ENCODE peak calls at places on chromosomes 13 and 19, in nine cellular contexts. One of them, this sample, is unnamed.

GRCh38 chr19:41421973-41422372 is 5.2 kb downstream of the B3GNT8 start:
- DNase-seq in amygdala: no peak
- DNase-seq in dorsolateral prefrontal cortex: no peak
- DNase-seq in neural crest cell: no peak
- DNase-seq in amniotic stem cell: no peak
- DNase-seq in fibroblast of gingiva: no peak
- DNase-seq in cardiac fibroblast: no peak
- DNase-seq in GM23338: no peak
- DNase-seq in smooth muscle cell of the brain vasculature: no peak
- DNase-seq in this sample: no peak

GRCh38 chr13:111323950-111324651 is 3.7 kb downstream of the TEX29 start:
- DNase-seq in amygdala: no peak
- DNase-seq in dorsolateral prefrontal cortex: no peak
- DNase-seq in neural crest cell: no peak
- DNase-seq in amniotic stem cell: no peak
- DNase-seq in fibroblast of gingiva: no peak
- DNase-seq in cardiac fibroblast: no peak
- DNase-seq in GM23338: no peak
- DNase-seq in smooth muscle cell of the brain vasculature: no peak
- DNase-seq in this sample: no peak

GRCh38 chr19:16073988-16074387 is 2.3 kb upstream of the TPM4 start:
- DNase-seq in amygdala: no peak
- DNase-seq in dorsolateral prefrontal cortex: no peak
- DNase-seq in neural crest cell: no peak
- DNase-seq in amniotic stem cell: no peak
- DNase-seq in fibroblast of gingiva: no peak
- DNase-seq in cardiac fibroblast: no peak
- DNase-seq in GM23338: no peak
- DNase-seq in smooth muscle cell of the brain vasculature: no peak
- DNase-seq in this sample: no peak

GRCh38 chr13:109628251-109628699 is 158.1 kb downstream of the IRS2 start:
- DNase-seq in amygdala: no peak
- DNase-seq in dorsolateral prefrontal cortex: no peak
- DNase-seq in neural crest cell: no peak
- DNase-seq in amniotic stem cell: no peak
- DNase-seq in fibroblast of gingiva: peak
- DNase-seq in cardiac fibroblast: peak
- DNase-seq in GM23338: no peak
- DNase-seq in smooth muscle cell of the brain vasculature: no peak
- DNase-seq in this sample: no peak

GRCh38 chr19:40689339-40690049 is 957 bp downstream of the NUMBL start:
- DNase-seq in amygdala: no peak
- DNase-seq in dorsolateral prefrontal cortex: no peak
- DNase-seq in neural crest cell: no peak
- DNase-seq in amniotic stem cell: no peak
- DNase-seq in fibroblast of gingiva: no peak
- DNase-seq in cardiac fibroblast: no peak
- DNase-seq in GM23338: peak
- DNase-seq in smooth muscle cell of the brain vasculature: no peak
- DNase-seq in this sample: no peak

GRCh38 chr13:101706651-101707050 is 254.2 kb downstream of the ITGBL1 start:
- DNase-seq in amygdala: no peak
- DNase-seq in dorsolateral prefrontal cortex: peak
- DNase-seq in neural crest cell: no peak
- DNase-seq in amniotic stem cell: peak
- DNase-seq in fibroblast of gingiva: peak
- DNase-seq in cardiac fibroblast: peak
- DNase-seq in GM23338: no peak
- DNase-seq in smooth muscle cell of the brain vasculature: peak
- DNase-seq in this sample: no peak

GRCh38 chr13:90315061-90315460 is 1032.4 kb upstream of the MIR17HG start:
- DNase-seq in amygdala: no peak
- DNase-seq in dorsolateral prefrontal cortex: no peak
- DNase-seq in neural crest cell: peak
- DNase-seq in amniotic stem cell: no peak
- DNase-seq in fibroblast of gingiva: no peak
- DNase-seq in cardiac fibroblast: no peak
- DNase-seq in GM23338: peak
- DNase-seq in smooth muscle cell of the brain vasculature: no peak
- DNase-seq in this sample: no peak

GRCh38 chr13:51426982-51427381 is 25.9 kb downstream of the INTS6 start:
- DNase-seq in amygdala: no peak
- DNase-seq in dorsolateral prefrontal cortex: no peak
- DNase-seq in neural crest cell: no peak
- DNase-seq in amniotic stem cell: no peak
- DNase-seq in fibroblast of gingiva: no peak
- DNase-seq in cardiac fibroblast: no peak
- DNase-seq in GM23338: no peak
- DNase-seq in smooth muscle cell of the brain vasculature: no peak
- DNase-seq in this sample: no peak

GRCh38 chr19:13079542-13079986 is 23.1 kb downstream of the LYL1 start:
- DNase-seq in amygdala: no peak
- DNase-seq in dorsolateral prefrontal cortex: no peak
- DNase-seq in neural crest cell: no peak
- DNase-seq in amniotic stem cell: no peak
- DNase-seq in fibroblast of gingiva: peak
- DNase-seq in cardiac fibroblast: peak
- DNase-seq in GM23338: no peak
- DNase-seq in smooth muscle cell of the brain vasculature: no peak
- DNase-seq in this sample: no peak

GRCh38 chr13:90717451-90717936 is 630.0 kb upstream of the MIR17HG start:
- DNase-seq in amygdala: no peak
- DNase-seq in dorsolateral prefrontal cortex: no peak
- DNase-seq in neural crest cell: no peak
- DNase-seq in amniotic stem cell: no peak
- DNase-seq in fibroblast of gingiva: peak
- DNase-seq in cardiac fibroblast: peak
- DNase-seq in GM23338: peak
- DNase-seq in smooth muscle cell of the brain vasculature: no peak
- DNase-seq in this sample: no peak

GRCh38 chr19:55526216-55527196 is 10.4 kb downstream of the SBK2 start:
- DNase-seq in amygdala: no peak
- DNase-seq in dorsolateral prefrontal cortex: peak
- DNase-seq in neural crest cell: no peak
- DNase-seq in amniotic stem cell: no peak
- DNase-seq in fibroblast of gingiva: peak
- DNase-seq in cardiac fibroblast: peak
- DNase-seq in GM23338: peak
- DNase-seq in smooth muscle cell of the brain vasculature: peak
- DNase-seq in this sample: no peak

GRCh38 chr19:10288662-10289166 is 1.0 kb upstream of the ICAM5 start:
- DNase-seq in amygdala: no peak
- DNase-seq in dorsolateral prefrontal cortex: peak
- DNase-seq in neural crest cell: peak
- DNase-seq in amniotic stem cell: no peak
- DNase-seq in fibroblast of gingiva: no peak
- DNase-seq in cardiac fibroblast: no peak
- DNase-seq in GM23338: peak
- DNase-seq in smooth muscle cell of the brain vasculature: no peak
- DNase-seq in this sample: no peak

GRCh38 chr19:38736036-38736412 is 8.2 kb downstream of the CAPN12 start:
- DNase-seq in amygdala: no peak
- DNase-seq in dorsolateral prefrontal cortex: no peak
- DNase-seq in neural crest cell: no peak
- DNase-seq in amniotic stem cell: no peak
- DNase-seq in fibroblast of gingiva: no peak
- DNase-seq in cardiac fibroblast: no peak
- DNase-seq in GM23338: peak
- DNase-seq in smooth muscle cell of the brain vasculature: no peak
- DNase-seq in this sample: no peak

GRCh38 chr13:57633141-57633949 is 1.8 kb downstream of the PCDH17 start:
- DNase-seq in amygdala: peak
- DNase-seq in dorsolateral prefrontal cortex: peak
- DNase-seq in neural crest cell: peak
- DNase-seq in amniotic stem cell: no peak
- DNase-seq in fibroblast of gingiva: no peak
- DNase-seq in cardiac fibroblast: no peak
- DNase-seq in GM23338: peak
- DNase-seq in smooth muscle cell of the brain vasculature: no peak
- DNase-seq in this sample: no peak

GRCh38 chr19:42206871-42207755 is 10.4 kb downstream of the DEDD2 start:
- DNase-seq in amygdala: no peak
- DNase-seq in dorsolateral prefrontal cortex: peak
- DNase-seq in neural crest cell: no peak
- DNase-seq in amniotic stem cell: no peak
- DNase-seq in fibroblast of gingiva: no peak
- DNase-seq in cardiac fibroblast: no peak
- DNase-seq in GM23338: no peak
- DNase-seq in smooth muscle cell of the brain vasculature: no peak
- DNase-seq in this sample: no peak

GRCh38 chr13:61685683-61686013 is 270.0 kb upstream of the PCDH20 start:
- DNase-seq in amygdala: no peak
- DNase-seq in dorsolateral prefrontal cortex: no peak
- DNase-seq in neural crest cell: no peak
- DNase-seq in amniotic stem cell: no peak
- DNase-seq in fibroblast of gingiva: no peak
- DNase-seq in cardiac fibroblast: no peak
- DNase-seq in GM23338: peak
- DNase-seq in smooth muscle cell of the brain vasculature: no peak
- DNase-seq in this sample: no peak

GRCh38 chr13:38350114-38350617 is 515 bp downstream of the UFM1 start:
- DNase-seq in amygdala: no peak
- DNase-seq in dorsolateral prefrontal cortex: peak
- DNase-seq in neural crest cell: no peak
- DNase-seq in amniotic stem cell: no peak
- DNase-seq in fibroblast of gingiva: peak
- DNase-seq in cardiac fibroblast: peak
- DNase-seq in GM23338: peak
- DNase-seq in smooth muscle cell of the brain vasculature: peak
- DNase-seq in this sample: peak

GRCh38 chr13:46571941-46572340 is 19.0 kb downstream of the LRCH1 start:
- DNase-seq in amygdala: no peak
- DNase-seq in dorsolateral prefrontal cortex: no peak
- DNase-seq in neural crest cell: no peak
- DNase-seq in amniotic stem cell: no peak
- DNase-seq in fibroblast of gingiva: no peak
- DNase-seq in cardiac fibroblast: no peak
- DNase-seq in GM23338: no peak
- DNase-seq in smooth muscle cell of the brain vasculature: no peak
- DNase-seq in this sample: no peak

This sample was measured in pulmonary artery endothelial cell.